ENCODE peak calls at places on chromosome 3, in seven cellular contexts. L is HuH-7; Q is head of caudate nucleus; T is AG09309; P is activated naive CD4-positive, alpha-beta T cell treated with anti-CD3 and anti-CD28 coated beads for 36 hours; K is activated T-helper 9 cell treated with anti-CD3 and anti-CD28 coated beads, Interleukin-2, amount 50 U/mL, for 16 hours; X is fibroblast of the aortic adventitia. C is an unnamed sample.

GRCh38 chr3:107600784-107601183 is 78.0 kb downstream of the BBX start:
- DNase-seq in X (peak), L (no peak), K (no peak), T (no peak), P (no peak), Q (no peak), C (no peak)

GRCh38 chr3:14565791-14566588 is 25.8 kb upstream of the GRIP2 start:
- DNase-seq in X (peak), T (no peak), Q (no peak), P (no peak), K (no peak), L (no peak), C (no peak)

GRCh38 chr3:172061724-172062184 is 22.4 kb downstream of the FNDC3B start:
- DNase-seq in K (no peak), T (no peak), L (no peak), X (peak), P (no peak), Q (no peak), C (no peak)

GRCh38 chr3:147775816-147776530 is 366.8 kb downstream of the ZIC1 start:
- DNase-seq in T (peak), X (peak), K (no peak), P (no peak), L (no peak), Q (no peak), C (no peak)

GRCh38 chr3:117589454-117589853 is 879.9 kb downstream of the TUSC7 start:
- DNase-seq in K (no peak), L (no peak), P (no peak), Q (no peak), X (peak), T (no peak), C (no peak)

GRCh38 chr3:106056919-106057318 is 188.1 kb upstream of the CBLB start:
- DNase-seq in L (no peak), P (no peak), Q (no peak), X (no peak), T (no peak), K (no peak), C (no peak)

GRCh38 chr3:16227566-16227965 is 37.2 kb downstream of the DPH3 start:
- DNase-seq in K (no peak), T (no peak), X (no peak), Q (no peak), L (no peak), P (no peak), C (no peak)

GRCh38 chr3:169477790-169478189 is 185.7 kb downstream of the MECOM start:
- DNase-seq in L (no peak), P (no peak), X (no peak), Q (no peak), K (no peak), T (no peak), C (no peak)

GRCh38 chr3:21390856-21391255 is 360.2 kb downstream of the ZNF385D start:
- DNase-seq in T (peak), L (no peak), P (no peak), X (peak), Q (no peak), K (no peak), C (no peak)

GRCh38 chr3:42052132-42052866 is 38.9 kb upstream of the TRAK1 start:
- DNase-seq in L (no peak), Q (no peak), X (peak), P (no peak), T (no peak), K (no peak), C (no peak)

GRCh38 chr3:190116551-190117067 is 4.1 kb downstream of the P3H2 start:
- DNase-seq in P (no peak), T (no peak), X (peak), Q (no peak), K (no peak), L (no peak), C (no peak)

GRCh38 chr3:71348001-71348632 is 235.4 kb downstream of the FOXP1 start:
- DNase-seq in L (no peak), T (no peak), K (no peak), Q (no peak), X (no peak), P (no peak), C (no peak)

GRCh38 chr3:61813656-61814055 is 252.3 kb downstream of the PTPRG start:
- DNase-seq in P (no peak), L (no peak), X (no peak), T (no peak), K (no peak), Q (no peak), C (no peak)

GRCh38 chr3:169432692-169433432 is 230.7 kb downstream of the MECOM start:
- DNase-seq in Q (no peak), T (no peak), K (no peak), P (no peak), X (no peak), L (no peak), C (no peak)

GRCh38 chr3:38108649-38109579 is 28.0 kb downstream of the ACAA1 start:
- DNase-seq in T (no peak), K (no peak), P (no peak), L (no peak), Q (no peak), X (no peak), C (no peak)

GRCh38 chr3:36679384-36680200 is 84.8 kb downstream of the DCLK3 start:
- DNase-seq in X (peak), P (no peak), L (no peak), Q (no peak), K (no peak), T (peak), C (no peak)

GRCh38 chr3:170690133-170690981 is 104.5 kb upstream of the SLC7A14 start:
- DNase-seq in X (peak), P (peak), K (peak), T (no peak), L (peak), Q (peak), C (peak)

GRCh38 chr3:193134895-193135294 is 106.1 kb upstream of the PLAAT1 start:
- DNase-seq in X (peak), K (no peak), L (no peak), P (no peak), Q (no peak), T (peak), C (no peak)

GRCh38 chr3:156317457-156317856 is 197.1 kb downstream of the KCNAB1 start:
- DNase-seq in X (peak), L (no peak), K (no peak), Q (no peak), T (no peak), P (no peak), C (no peak)

GRCh38 chr3:103851793-103852192 is 1417.0 kb downstream of the ZPLD1 start:
- DNase-seq in Q (no peak), T (no peak), P (no peak), K (no peak), L (no peak), X (no peak), C (no peak)

GRCh38 chr3:37741644-37742043 is 120.0 kb upstream of the CTDSPL start:
- DNase-seq in X (no peak), Q (peak), K (no peak), L (peak), P (no peak), T (no peak), C (no peak)

GRCh38 chr3:161600185-161600584 is 103.6 kb downstream of the OTOL1 start:
- DNase-seq in L (no peak), P (no peak), X (no peak), T (no peak), K (no peak), Q (no peak), C (no peak)

GRCh38 chr3:62493116-62493801 is 119.9 kb upstream of the FEZF2 start:
- DNase-seq in L (no peak), Q (no peak), X (peak), T (no peak), P (no peak), K (no peak), C (no peak)

GRCh38 chr3:23017800-23018199 is 185.3 kb upstream of the UBE2E2 start:
- DNase-seq in X (peak), L (no peak), Q (no peak), P (no peak), T (no peak), K (no peak), C (no peak)

C was measured in nephron progenitor cell.